ENCODE peak calls at places on chromosomes 12 and 14, in ten cellular contexts. One of them, this sample, is unnamed.

GRCh38 chr12:76300297-76300665 is 47.9 kb downstream of the BBS10 start:
- DNase-seq in astrocyte of the cerebellum: no peak
- DNase-seq in ovary: no peak
- DNase-seq in keratinocyte: no peak
- DNase-seq in body of pancreas: no peak
- DNase-seq in lower lobe of right lung: no peak
- DNase-seq in IMR-90: no peak
- DNase-seq in transverse colon: no peak
- DNase-seq in H7: no peak
- DNase-seq in HFF-Myc: no peak
- DNase-seq in this sample: no peak

GRCh38 chr14:104844306-104845032 is 20.6 kb upstream of the CEP170B start:
- DNase-seq in H7: peak; percentile 78
- DNase-seq in body of pancreas: no peak
- DNase-seq in transverse colon: no peak
- DNase-seq in ovary: no peak
- DNase-seq in keratinocyte: no peak
- DNase-seq in lower lobe of right lung: no peak
- DNase-seq in IMR-90: no peak
- DNase-seq in astrocyte of the cerebellum: no peak
- DNase-seq in HFF-Myc: no peak
- DNase-seq in this sample: no peak

GRCh38 chr14:92728781-92729364 is 19.6 kb downstream of the LGMN start:
- DNase-seq in HFF-Myc: peak; percentile 29
- DNase-seq in H7: no peak
- DNase-seq in keratinocyte: peak; percentile 69
- DNase-seq in transverse colon: no peak
- DNase-seq in astrocyte of the cerebellum: no peak
- DNase-seq in IMR-90: peak; percentile 31
- DNase-seq in body of pancreas: no peak
- DNase-seq in ovary: no peak
- DNase-seq in lower lobe of right lung: peak; percentile 54
- DNase-seq in this sample: no peak

GRCh38 chr14:65748796-65749195 is 336.3 kb downstream of the FUT8 start:
- DNase-seq in ovary: no peak
- DNase-seq in H7: no peak
- DNase-seq in IMR-90: no peak
- DNase-seq in transverse colon: no peak
- DNase-seq in body of pancreas: no peak
- DNase-seq in astrocyte of the cerebellum: no peak
- DNase-seq in HFF-Myc: no peak
- DNase-seq in keratinocyte: no peak
- DNase-seq in lower lobe of right lung: no peak
- DNase-seq in this sample: no peak

GRCh38 chr12:40310201-40310600 is 85.4 kb downstream of the LRRK2 start:
- DNase-seq in transverse colon: no peak
- DNase-seq in IMR-90: no peak
- DNase-seq in body of pancreas: no peak
- DNase-seq in HFF-Myc: no peak
- DNase-seq in keratinocyte: no peak
- DNase-seq in H7: no peak
- DNase-seq in astrocyte of the cerebellum: no peak
- DNase-seq in lower lobe of right lung: no peak
- DNase-seq in ovary: no peak
- DNase-seq in this sample: no peak

GRCh38 chr14:70896981-70897380 is 10.3 kb upstream of the PCNX1 start:
- DNase-seq in transverse colon: no peak
- DNase-seq in astrocyte of the cerebellum: no peak
- DNase-seq in keratinocyte: no peak
- DNase-seq in IMR-90: no peak
- DNase-seq in ovary: no peak
- DNase-seq in lower lobe of right lung: no peak
- DNase-seq in H7: no peak
- DNase-seq in HFF-Myc: no peak
- DNase-seq in body of pancreas: no peak
- DNase-seq in this sample: no peak

GRCh38 chr12:33427071-33427470 is 12.5 kb downstream of the SYT10 start:
- DNase-seq in ovary: no peak
- DNase-seq in astrocyte of the cerebellum: no peak
- DNase-seq in H7: peak; percentile 41
- DNase-seq in IMR-90: no peak
- DNase-seq in lower lobe of right lung: no peak
- DNase-seq in keratinocyte: no peak
- DNase-seq in body of pancreas: no peak
- DNase-seq in transverse colon: no peak
- DNase-seq in HFF-Myc: no peak
- DNase-seq in this sample: no peak

GRCh38 chr14:37150414-37150813 is 22.0 kb downstream of the SLC25A21 start:
- DNase-seq in IMR-90: peak; percentile 58
- DNase-seq in transverse colon: no peak
- DNase-seq in ovary: no peak
- DNase-seq in HFF-Myc: no peak
- DNase-seq in astrocyte of the cerebellum: peak; percentile 35
- DNase-seq in H7: no peak
- DNase-seq in keratinocyte: no peak
- DNase-seq in lower lobe of right lung: no peak
- DNase-seq in body of pancreas: no peak
- DNase-seq in this sample: no peak

GRCh38 chr12:82953397-82953796 is 266.7 kb downstream of the TMTC2 start:
- DNase-seq in transverse colon: no peak
- DNase-seq in lower lobe of right lung: no peak
- DNase-seq in IMR-90: no peak
- DNase-seq in keratinocyte: no peak
- DNase-seq in astrocyte of the cerebellum: no peak
- DNase-seq in body of pancreas: no peak
- DNase-seq in ovary: no peak
- DNase-seq in H7: no peak
- DNase-seq in HFF-Myc: no peak
- DNase-seq in this sample: no peak

GRCh38 chr12:6884539-6884938 is 11.4 kb upstream of the SPSB2 start:
- DNase-seq in HFF-Myc: no peak
- DNase-seq in IMR-90: no peak
- DNase-seq in body of pancreas: no peak
- DNase-seq in ovary: no peak
- DNase-seq in lower lobe of right lung: no peak
- DNase-seq in H7: no peak
- DNase-seq in transverse colon: no peak
- DNase-seq in keratinocyte: no peak
- DNase-seq in astrocyte of the cerebellum: no peak
- DNase-seq in this sample: no peak

GRCh38 chr12:5487971-5488955 is 56.4 kb downstream of the NTF3 start:
- DNase-seq in astrocyte of the cerebellum: peak; percentile 28
- DNase-seq in ovary: no peak
- DNase-seq in transverse colon: no peak
- DNase-seq in lower lobe of right lung: no peak
- DNase-seq in IMR-90: peak; percentile 89
- DNase-seq in HFF-Myc: no peak
- DNase-seq in H7: no peak
- DNase-seq in keratinocyte: no peak
- DNase-seq in body of pancreas: no peak
- DNase-seq in this sample: no peak

GRCh38 chr14:105748204-105748578 is 221.8 kb downstream of the TMEM121 start:
- DNase-seq in lower lobe of right lung: peak; percentile 23
- DNase-seq in astrocyte of the cerebellum: no peak
- DNase-seq in ovary: no peak
- DNase-seq in keratinocyte: no peak
- DNase-seq in transverse colon: no peak
- DNase-seq in IMR-90: no peak
- DNase-seq in HFF-Myc: no peak
- DNase-seq in body of pancreas: no peak
- DNase-seq in H7: no peak
- DNase-seq in this sample: no peak

GRCh38 chr12:563250-563781 is 99.9 kb downstream of the NINJ2 start:
- DNase-seq in HFF-Myc: no peak
- DNase-seq in keratinocyte: no peak
- DNase-seq in body of pancreas: no peak
- DNase-seq in astrocyte of the cerebellum: peak; percentile 74
- DNase-seq in H7: no peak
- DNase-seq in lower lobe of right lung: no peak
- DNase-seq in ovary: no peak
- DNase-seq in IMR-90: no peak
- DNase-seq in transverse colon: no peak
- DNase-seq in this sample: no peak

GRCh38 chr12:560666-561065 is 100.9 kb downstream of the B4GALNT3 start:
- DNase-seq in transverse colon: no peak
- DNase-seq in IMR-90: no peak
- DNase-seq in body of pancreas: no peak
- DNase-seq in keratinocyte: no peak
- DNase-seq in lower lobe of right lung: no peak
- DNase-seq in H7: no peak
- DNase-seq in HFF-Myc: no peak
- DNase-seq in astrocyte of the cerebellum: no peak
- DNase-seq in ovary: no peak
- DNase-seq in this sample: no peak

GRCh38 chr12:562634-563033 is 100.6 kb downstream of the NINJ2 start:
- DNase-seq in H7: no peak
- DNase-seq in HFF-Myc: no peak
- DNase-seq in keratinocyte: no peak
- DNase-seq in ovary: no peak
- DNase-seq in IMR-90: no peak
- DNase-seq in body of pancreas: no peak
- DNase-seq in lower lobe of right lung: no peak
- DNase-seq in astrocyte of the cerebellum: no peak
- DNase-seq in transverse colon: no peak
- DNase-seq in this sample: no peak

GRCh38 chr12:561116-561705 is 101.5 kb downstream of the B4GALNT3 start:
- DNase-seq in lower lobe of right lung: no peak
- DNase-seq in keratinocyte: no peak
- DNase-seq in astrocyte of the cerebellum: no peak
- DNase-seq in H7: no peak
- DNase-seq in ovary: no peak
- DNase-seq in transverse colon: no peak
- DNase-seq in IMR-90: no peak
- DNase-seq in HFF-Myc: no peak
- DNase-seq in body of pancreas: no peak
- DNase-seq in this sample: no peak

DNA sequence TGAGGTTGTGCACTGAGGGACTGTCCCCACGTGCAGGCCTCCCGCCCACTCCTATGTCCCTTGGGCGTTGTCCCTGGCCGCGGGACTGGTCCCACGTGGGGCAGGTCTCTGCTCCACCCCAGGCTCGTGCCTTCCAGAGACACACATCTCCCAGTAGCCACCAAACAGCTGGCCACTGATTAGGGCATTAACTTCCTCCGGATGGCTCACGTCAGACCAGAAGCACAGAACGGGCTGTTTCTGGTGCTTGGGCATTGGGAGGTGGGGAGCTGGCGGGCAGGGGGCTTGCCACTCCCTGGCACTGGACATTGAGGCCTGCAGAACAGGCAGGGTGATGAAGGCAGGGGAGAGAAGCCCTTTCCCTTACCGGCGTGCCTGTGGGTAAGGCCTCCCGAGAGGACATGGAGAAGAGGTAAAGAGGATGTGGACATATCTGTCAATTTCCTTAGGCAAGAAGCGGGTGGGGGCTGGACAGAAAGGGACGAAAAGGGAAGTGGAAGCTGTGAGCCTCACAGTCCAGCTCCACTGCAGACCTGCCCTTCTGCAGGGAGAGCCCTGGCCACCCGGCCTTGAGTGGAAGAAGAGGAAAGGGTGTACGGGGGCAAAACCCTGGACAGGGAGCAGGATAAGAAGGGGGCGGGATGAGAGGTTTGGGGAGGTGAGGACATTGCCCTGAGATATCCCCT is 101.2 kb downstream of the NINJ2 start:
- DNase-seq in body of pancreas: no peak
- DNase-seq in ovary: no peak
- DNase-seq in transverse colon: no peak
- DNase-seq in IMR-90: no peak
- DNase-seq in keratinocyte: no peak
- DNase-seq in lower lobe of right lung: peak; percentile 85
- DNase-seq in astrocyte of the cerebellum: no peak
- DNase-seq in HFF-Myc: no peak
- DNase-seq in H7: no peak
- DNase-seq in this sample: no peak
- H3K4me3 ChIP-seq in body of pancreas: no peak overlapping the region
- H3K4me3 ChIP-seq in ovary: no peak overlapping the region
- H3K4me3 ChIP-seq in transverse colon: no peak overlapping the region
- H3K4me3 ChIP-seq in IMR-90: no peak overlapping the region
- H3K4me3 ChIP-seq in keratinocyte: no peak overlapping the region
- H3K4me3 ChIP-seq in lower lobe of right lung: peak overlapping the region; percentile 31
- H3K4me3 ChIP-seq in astrocyte of the cerebellum: no peak overlapping the region
- H3K4me3 ChIP-seq in HFF-Myc: no peak overlapping the region
- H3K4me3 ChIP-seq in H7: no peak overlapping the region
- H3K4me3 ChIP-seq in this sample: no peak overlapping the region

GRCh38 chr12:109461846-109462766 is 15.0 kb downstream of the KCTD10 start:
- DNase-seq in keratinocyte: peak; percentile 35
- DNase-seq in H7: peak; percentile 51
- DNase-seq in IMR-90: peak; percentile 95
- DNase-seq in ovary: peak; percentile 87
- DNase-seq in lower lobe of right lung: peak; percentile 89
- DNase-seq in astrocyte of the cerebellum: peak; percentile 82
- DNase-seq in transverse colon: peak; percentile 85
- DNase-seq in HFF-Myc: peak; percentile 95
- DNase-seq in body of pancreas: peak; percentile 36
- DNase-seq in this sample: peak; percentile 90
- H3K4me3 ChIP-seq in keratinocyte: no peak overlapping the region
- H3K4me3 ChIP-seq in H7: no peak overlapping the region
- H3K4me3 ChIP-seq in IMR-90: no peak overlapping the region
- H3K4me3 ChIP-seq in ovary: no peak overlapping the region
- H3K4me3 ChIP-seq in lower lobe of right lung: peak overlapping the region; percentile 22
- H3K4me3 ChIP-seq in astrocyte of the cerebellum: peak overlapping the region; percentile 22
- H3K4me3 ChIP-seq in transverse colon: no peak overlapping the region
- H3K4me3 ChIP-seq in HFF-Myc: peak overlapping the region; percentile 31
- H3K4me3 ChIP-seq in body of pancreas: no peak overlapping the region
- H3K4me3 ChIP-seq in this sample: no peak overlapping the region

DNA sequence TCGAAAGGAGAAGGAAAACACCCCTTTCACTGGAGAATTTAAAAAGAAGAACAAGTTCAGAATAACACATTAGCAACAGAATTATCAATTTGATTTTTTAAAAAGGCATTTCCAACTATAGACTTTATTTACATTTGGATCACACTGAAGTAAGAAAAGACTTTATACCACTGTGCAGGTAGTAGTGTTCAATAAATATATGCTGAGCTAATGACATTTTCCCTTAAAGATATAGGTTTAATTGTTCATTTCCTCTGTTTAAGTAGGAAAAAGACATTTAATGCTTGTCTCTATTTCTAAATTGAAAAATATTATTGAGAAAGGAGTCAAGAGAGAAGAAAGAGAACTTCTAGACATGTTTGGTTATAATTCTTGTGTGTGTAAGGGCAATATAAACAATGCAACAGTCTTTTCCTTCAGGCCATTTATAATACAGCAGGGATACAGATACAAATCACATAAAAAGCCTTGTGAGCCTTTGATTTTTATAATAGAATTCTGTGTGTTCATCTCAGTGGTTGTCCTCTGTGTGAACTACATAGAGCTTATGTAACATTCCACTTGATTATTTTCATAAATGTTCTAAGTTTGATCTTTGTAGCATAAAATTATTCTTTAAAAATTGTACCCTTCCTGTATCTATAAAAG is 48.7 kb upstream of the PZP start:
- DNase-seq in ovary: no peak
- DNase-seq in HFF-Myc: no peak
- DNase-seq in astrocyte of the cerebellum: no peak
- DNase-seq in IMR-90: no peak
- DNase-seq in body of pancreas: no peak
- DNase-seq in H7: no peak
- DNase-seq in transverse colon: no peak
- DNase-seq in lower lobe of right lung: no peak
- DNase-seq in keratinocyte: no peak
- DNase-seq in this sample: no peak
- H3K4me3 ChIP-seq in ovary: no peak overlapping the region
- H3K4me3 ChIP-seq in HFF-Myc: no peak overlapping the region
- H3K4me3 ChIP-seq in astrocyte of the cerebellum: no peak overlapping the region
- H3K4me3 ChIP-seq in IMR-90: no peak overlapping the region
- H3K4me3 ChIP-seq in body of pancreas: no peak overlapping the region
- H3K4me3 ChIP-seq in H7: no peak overlapping the region
- H3K4me3 ChIP-seq in transverse colon: no peak overlapping the region
- H3K4me3 ChIP-seq in lower lobe of right lung: no peak overlapping the region
- H3K4me3 ChIP-seq in keratinocyte: no peak overlapping the region
- H3K4me3 ChIP-seq in this sample: no peak overlapping the region

GRCh38 chr12:52950553-52950952 is 1.6 kb downstream of the KRT18 start:
- DNase-seq in IMR-90: no peak
- DNase-seq in transverse colon: no peak
- DNase-seq in H7: no peak
- DNase-seq in astrocyte of the cerebellum: no peak
- DNase-seq in HFF-Myc: no peak
- DNase-seq in ovary: no peak
- DNase-seq in keratinocyte: no peak
- DNase-seq in body of pancreas: no peak
- DNase-seq in lower lobe of right lung: no peak
- DNase-seq in this sample: no peak
- H3K4me3 ChIP-seq in IMR-90: no peak overlapping the region
- H3K4me3 ChIP-seq in transverse colon: no peak overlapping the region
- H3K4me3 ChIP-seq in H7: peak overlapping the region; percentile 60
- H3K4me3 ChIP-seq in astrocyte of the cerebellum: peak overlapping the region; percentile 77
- H3K4me3 ChIP-seq in HFF-Myc: peak overlapping the region; percentile 54
- H3K4me3 ChIP-seq in ovary: no peak overlapping the region
- H3K4me3 ChIP-seq in keratinocyte: peak overlapping the region; percentile 73
- H3K4me3 ChIP-seq in body of pancreas: no peak overlapping the region
- H3K4me3 ChIP-seq in lower lobe of right lung: peak overlapping the region; percentile 63
- H3K4me3 ChIP-seq in this sample: no peak overlapping the region